ENCODE peak calls at places on chromosomes 16 and 17, in eight cellular contexts. Y, S, P, Q, Z, D, U and A are unnamed samples.

GRCh38 chr17:17353625-17354484 is 50.7 kb downstream of the NT5M start:
- DNase-seq in Y (no peak), S (no peak), P (no peak), Q (no peak), Z (no peak), D (no peak), U (no peak), A (no peak)

GRCh38 chr17:3801043-3801746 is at the start of gene ITGAE:
- DNase-seq in Y (no peak), S (no peak), P (no peak), Q (no peak), Z (no peak), D (no peak), U (no peak), A (no peak)

GRCh38 chr17:31537558-31537957 is 146.1 kb downstream of the RAB11FIP4 start:
- DNase-seq in Y (no peak), S (no peak), P (no peak), Q (no peak), Z (no peak), D (no peak), U (no peak), A (no peak)

GRCh38 chr17:47252209-47252608 is 1.4 kb upstream of the ITGB3 start:
- DNase-seq in Y (no peak), S (no peak), P (no peak), Q (no peak), Z (no peak), D (no peak), U (no peak), A (no peak)

GRCh38 chr16:50270510-50271147 is 4.3 kb downstream of the ADCY7 start:
- DNase-seq in Y (no peak), S (no peak), P (no peak), Q (no peak), Z (no peak), D (no peak), U (no peak), A (no peak)

GRCh38 chr16:66382171-66382965 is 15.9 kb downstream of the CDH5 start:
- DNase-seq in Y (no peak), S (no peak), P (peak; percentile 83), Q (peak; percentile 29), Z (peak; percentile 96), D (no peak), U (no peak), A (no peak)

GRCh38 chr17:79838541-79839274 is 532 bp downstream of the CBX4 start:
- DNase-seq in Y (peak; percentile 74), S (peak; percentile 49), P (peak; percentile 37), Q (peak; percentile 56), Z (peak; percentile 44), D (peak; percentile 39), U (no peak), A (peak; percentile 75)

GRCh38 chr16:19883296-19883951 is 1.2 kb downstream of the GPRC5B start:
- DNase-seq in Y (no peak), S (no peak), P (no peak), Q (no peak), Z (no peak), D (peak; percentile 45), U (no peak), A (peak; percentile 65)

GRCh38 chr17:69170377-69170776 is 28.7 kb upstream of the ABCA6 start:
- DNase-seq in Y (no peak), S (no peak), P (no peak), Q (no peak), Z (no peak), D (no peak), U (no peak), A (no peak)

GRCh38 chr17:633133-633532 is 81.5 kb downstream of the VPS53 start:
- DNase-seq in Y (no peak), S (no peak), P (no peak), Q (peak; percentile 38), Z (peak; percentile 27), D (no peak), U (no peak), A (no peak)

GRCh38 chr17:4204676-4205075 is 59.1 kb downstream of the ANKFY1 start:
- DNase-seq in Y (no peak), S (no peak), P (no peak), Q (peak; percentile 93), Z (no peak), D (no peak), U (no peak), A (no peak)

GRCh38 chr17:38892620-38893019 is 22.8 kb downstream of the LASP1 start:
- DNase-seq in Y (no peak), S (no peak), P (no peak), Q (no peak), Z (no peak), D (no peak), U (no peak), A (no peak)

GRCh38 chr17:1454541-1454940 is 1.5 kb downstream of the CRK start:
- DNase-seq in Y (no peak), S (no peak), P (no peak), Q (no peak), Z (no peak), D (no peak), U (no peak), A (no peak)

GRCh38 chr17:78374631-78375274 is 3.7 kb upstream of the PGS1 start:
- DNase-seq in Y (no peak), S (no peak), P (peak; percentile 74), Q (peak; percentile 67), Z (no peak), D (no peak), U (no peak), A (peak; percentile 35)

GRCh38 chr17:78915872-78916632 is 9.1 kb downstream of the TIMP2 start:
- DNase-seq in Y (no peak), S (no peak), P (no peak), Q (peak; percentile 71), Z (peak; percentile 93), D (no peak), U (no peak), A (no peak)

GRCh38 chr16:49281843-49282642 is 405 bp upstream of the CBLN1 start:
- DNase-seq in Y (peak; percentile 75), S (no peak), P (no peak), Q (peak; percentile 91), Z (no peak), D (peak; percentile 95), U (peak; percentile 89), A (peak; percentile 98)

GRCh38 chr17:80164185-80164584 is 5.6 kb upstream of the CARD14 start:
- DNase-seq in Y (no peak), S (no peak), P (no peak), Q (no peak), Z (no peak), D (no peak), U (no peak), A (no peak)

GRCh38 chr17:36092228-36092627 is 2.3 kb upstream of the CCL3 start:
- DNase-seq in Y (peak; percentile 32), S (no peak), P (no peak), Q (no peak), Z (no peak), D (no peak), U (no peak), A (no peak)

GRCh38 chr17:79923974-79924638 is 84.9 kb upstream of the CBX4 start:
- DNase-seq in Y (peak; percentile 40), S (no peak), P (peak; percentile 38), Q (peak; percentile 44), Z (no peak), D (peak; percentile 60), U (no peak), A (peak; percentile 86)

GRCh38 chr16:19696312-19696711 is 21.7 kb downstream of the KNOP1 start:
- DNase-seq in Y (peak; percentile 55), S (peak; percentile 24), P (no peak), Q (peak; percentile 88), Z (peak; percentile 97), D (no peak), U (peak; percentile 76), A (no peak)

GRCh38 chr17:22310717-22311686 is 618.7 kb downstream of the KCNJ18 start:
- DNase-seq in Y (no peak), S (no peak), P (no peak), Q (no peak), Z (peak; percentile 86), D (no peak), U (no peak), A (no peak)

GRCh38 chr16:11506816-11507305 is 79.9 kb downstream of the LITAF start:
- DNase-seq in Y (no peak), S (no peak), P (no peak), Q (no peak), Z (no peak), D (no peak), U (no peak), A (no peak)

GRCh38 chr16:88975511-88976061 is 1.4 kb downstream of the CBFA2T3 start:
- DNase-seq in Y (no peak), S (no peak), P (no peak), Q (no peak), Z (peak; percentile 12), D (no peak), U (peak; percentile 73), A (no peak)

GRCh38 chr16:53855056-53855455 is 151.1 kb downstream of the FTO start:
- DNase-seq in Y (no peak), S (no peak), P (no peak), Q (no peak), Z (no peak), D (no peak), U (no peak), A (no peak)

GRCh38 chr16:24013733-24014645 is 178.2 kb downstream of the PRKCB start:
- DNase-seq in Y (peak; percentile 78), S (peak; percentile 78), P (no peak), Q (no peak), Z (no peak), D (no peak), U (no peak), A (no peak)

GRCh38 chr17:5555254-5555653 is 29.1 kb downstream of the NLRP1 start:
- DNase-seq in Y (no peak), S (no peak), P (no peak), Q (peak; percentile 9), Z (peak; percentile 23), D (no peak), U (no peak), A (no peak)

GRCh38 chr17:40035162-40035559 is 19.0 kb downstream of the MED24 start:
- DNase-seq in Y (no peak), S (no peak), P (no peak), Q (peak; percentile 80), Z (no peak), D (no peak), U (no peak), A (peak; percentile 74)

GRCh38 chr17:77318491-77319210 is 177.9 kb downstream of the SEC14L1 start:
- DNase-seq in Y (no peak), S (no peak), P (no peak), Q (peak; percentile 34), Z (no peak), D (no peak), U (no peak), A (no peak)

GRCh38 chr17:6374271-6374691 is 60.6 kb downstream of the AIPL1 start:
- DNase-seq in Y (no peak), S (no peak), P (no peak), Q (peak; percentile 10), Z (no peak), D (no peak), U (no peak), A (no peak)